ENCODE peak calls at places on chromosomes 16 and 17, in ten cellular contexts. U, J, B, L, K, Q, F, I, P and C are unnamed samples.

GRCh38 chr17:46818929-46819859 is 702 bp upstream of the WNT3 start:
- DNase-seq in U (no peak), J (no peak), B (no peak), L (no peak), K (peak; percentile 49), Q (no peak), F (no peak), I (no peak), P (no peak), C (no peak)

GRCh38 chr16:28863929-28864886 is 565 bp downstream of the SH2B1 start:
- DNase-seq in U (no peak), J (peak; percentile 73), B (no peak), L (no peak), K (no peak), Q (peak; percentile 43), F (no peak), I (no peak), P (peak; percentile 45), C (no peak)

GRCh38 chr17:46772879-46773620 is 45.4 kb downstream of the WNT3 start:
- DNase-seq in U (no peak), J (no peak), B (no peak), L (no peak), K (peak; percentile 33), Q (no peak), F (no peak), I (no peak), P (no peak), C (no peak)

GRCh38 chr17:17722081-17722905 is 41.0 kb downstream of the RAI1 start:
- DNase-seq in U (no peak), J (no peak), B (no peak), L (peak; percentile 10), K (no peak), Q (no peak), F (no peak), I (no peak), P (no peak), C (no peak)

GRCh38 chr16:66486773-66487579 is 59.9 kb downstream of the BEAN1 start:
- DNase-seq in U (no peak), J (no peak), B (no peak), L (no peak), K (no peak), Q (no peak), F (no peak), I (peak; percentile 82), P (peak; percentile 20), C (no peak)

GRCh38 chr16:88329726-88330700 is 52.7 kb upstream of the ZNF469 start:
- DNase-seq in U (no peak), J (no peak), B (no peak), L (no peak), K (no peak), Q (no peak), F (no peak), I (no peak), P (no peak), C (no peak)

GRCh38 chr17:30161601-30162000 is 45.0 kb downstream of the NSRP1 start:
- DNase-seq in U (no peak), J (no peak), B (no peak), L (no peak), K (no peak), Q (no peak), F (no peak), I (no peak), P (no peak), C (no peak)

GRCh38 chr17:47066841-47067682 is 88.0 kb upstream of the RPRML start:
- DNase-seq in U (peak; percentile 70), J (peak; percentile 81), B (peak; percentile 76), L (peak; percentile 67), K (peak; percentile 84), Q (peak; percentile 83), F (peak; percentile 83), I (peak; percentile 86), P (peak; percentile 71), C (peak; percentile 71)

GRCh38 chr16:31073823-31074072 is 292 bp downstream of the ZNF668 start:
- DNase-seq in U (no peak), J (no peak), B (no peak), L (no peak), K (no peak), Q (no peak), F (no peak), I (no peak), P (no peak), C (no peak)

GRCh38 chr16:11250091-11250785 is 5.8 kb downstream of the SOCS1 start:
- DNase-seq in U (no peak), J (no peak), B (no peak), L (no peak), K (no peak), Q (no peak), F (no peak), I (no peak), P (no peak), C (no peak)

GRCh38 chr17:30363715-30364202 is 15.0 kb upstream of the CPD start:
- DNase-seq in U (peak; percentile 25), J (no peak), B (peak; percentile 66), L (peak; percentile 64), K (no peak), Q (peak; percentile 61), F (no peak), I (no peak), P (no peak), C (no peak)

GRCh38 chr16:1308036-1308976 is 1.1 kb upstream of the UBE2I start:
- DNase-seq in U (no peak), J (no peak), B (no peak), L (no peak), K (no peak), Q (no peak), F (peak; percentile 36), I (no peak), P (no peak), C (no peak)

GRCh38 chr16:7304257-7304656 is 28.4 kb upstream of the RBFOX1 start:
- DNase-seq in U (no peak), J (no peak), B (no peak), L (no peak), K (no peak), Q (no peak), F (no peak), I (no peak), P (no peak), C (no peak)

GRCh38 chr17:74351552-74352210 is 10.0 kb downstream of the BTBD17 start:
- DNase-seq in U (no peak), J (no peak), B (no peak), L (no peak), K (no peak), Q (no peak), F (no peak), I (no peak), P (no peak), C (no peak)

GRCh38 chr16:75340715-75341500 is 89.5 kb upstream of the BCAR1 start:
- DNase-seq in U (no peak), J (no peak), B (no peak), L (no peak), K (no peak), Q (no peak), F (no peak), I (no peak), P (no peak), C (no peak)

GRCh38 chr17:70535986-70536385 is 366.7 kb downstream of the KCNJ2 start:
- DNase-seq in U (no peak), J (no peak), B (no peak), L (no peak), K (no peak), Q (no peak), F (no peak), I (no peak), P (no peak), C (no peak)

GRCh38 chr17:79090503-79091372 is 16.1 kb downstream of the ENGASE start:
- DNase-seq in U (no peak), J (no peak), B (no peak), L (no peak), K (no peak), Q (no peak), F (no peak), I (no peak), P (peak; percentile 44), C (no peak)

GRCh38 chr16:11100239-11100750 is 155.7 kb downstream of the SOCS1 start:
- DNase-seq in U (no peak), J (no peak), B (no peak), L (no peak), K (no peak), Q (no peak), F (no peak), I (peak; percentile 81), P (peak; percentile 81), C (no peak)

DNA sequence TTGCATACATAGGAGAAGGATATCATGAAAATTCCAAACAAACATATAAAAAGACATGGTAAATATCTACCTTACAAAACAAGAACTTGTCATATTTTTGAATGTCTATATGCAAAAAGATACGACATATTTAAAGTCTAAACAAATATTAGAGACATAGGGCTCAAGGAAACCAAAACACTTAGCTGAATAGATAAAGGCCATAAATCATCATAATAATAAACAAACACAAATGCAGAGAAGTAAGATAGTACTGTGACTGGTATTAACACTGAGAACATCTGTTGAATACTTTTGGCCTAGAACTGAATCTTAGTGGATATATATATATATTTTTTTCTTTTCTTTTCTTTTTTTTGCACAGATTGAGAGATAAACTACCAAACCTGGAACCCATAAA is 435.8 kb downstream of the KCNJ18 start:
- DNase-seq in U (no peak), J (no peak), B (no peak), L (no peak), K (no peak), Q (no peak), F (no peak), I (no peak), P (no peak), C (no peak)
- H3K9me3 ChIP-seq in U (peaks cover 18% of the 10 kb centered on the region), J (no peaks in the 10 kb centered on the region), B (peaks cover 4% of the 10 kb centered on the region), L (peaks cover 12% of the 10 kb centered on the region), K (no peaks in the 10 kb centered on the region), Q (peaks cover 9% of the 10 kb centered on the region), F (peaks cover 2% of the 10 kb centered on the region), I (no peaks in the 10 kb centered on the region), P (peaks cover 3% of the 10 kb centered on the region), C (no peaks in the 10 kb centered on the region)

GRCh38 chr17:53017227-53017626 is 805.5 kb upstream of the KIF2B start:
- DNase-seq in U (no peak), J (no peak), B (no peak), L (no peak), K (no peak), Q (no peak), F (no peak), I (no peak), P (no peak), C (no peak)
- H3K9me3 ChIP-seq in U (no peaks in the 10 kb centered on the region), J (no peaks in the 10 kb centered on the region), B (no peaks in the 10 kb centered on the region), L (no peaks in the 10 kb centered on the region), K (no peaks in the 10 kb centered on the region), Q (no peaks in the 10 kb centered on the region), F (no peaks in the 10 kb centered on the region), I (no peaks in the 10 kb centered on the region), P (no peaks in the 10 kb centered on the region), C (no peaks in the 10 kb centered on the region)

DNA sequence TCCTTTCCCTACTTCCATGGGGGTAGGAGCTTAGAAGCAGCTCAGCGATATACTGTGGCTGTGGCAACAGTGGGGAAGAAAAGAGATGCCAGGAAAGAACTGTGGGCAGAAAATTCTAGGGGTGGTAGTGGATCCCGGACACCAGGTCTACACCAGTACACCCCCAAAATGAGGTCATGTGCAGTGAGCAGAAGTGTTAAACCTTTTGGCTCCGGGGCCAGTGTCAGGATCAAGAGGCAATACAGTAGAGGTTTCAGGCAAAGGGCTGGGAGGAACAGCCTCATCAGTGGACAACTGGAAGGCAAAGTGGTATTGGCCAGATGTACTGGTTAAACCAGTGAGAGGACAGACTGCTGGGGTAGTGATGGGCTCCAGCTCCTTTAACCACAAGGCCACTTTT is 163.1 kb upstream of the CCL2 start:
- DNase-seq in U (no peak), J (no peak), B (no peak), L (no peak), K (no peak), Q (no peak), F (no peak), I (no peak), P (no peak), C (no peak)
- H3K9me3 ChIP-seq in U (no peaks in the 10 kb centered on the region), J (no peaks in the 10 kb centered on the region), B (no peaks in the 10 kb centered on the region), L (no peaks in the 10 kb centered on the region), K (no peaks in the 10 kb centered on the region), Q (no peaks in the 10 kb centered on the region), F (no peaks in the 10 kb centered on the region), I (no peaks in the 10 kb centered on the region), P (no peaks in the 10 kb centered on the region), C (no peaks in the 10 kb centered on the region)

GRCh38 chr17:27106347-27106981 is 187.4 kb upstream of the WSB1 start:
- DNase-seq in U (no peak), J (no peak), B (no peak), L (no peak), K (no peak), Q (no peak), F (no peak), I (no peak), P (no peak), C (no peak)
- H3K9me3 ChIP-seq in U (no peaks in the 10 kb centered on the region), J (no peaks in the 10 kb centered on the region), B (no peaks in the 10 kb centered on the region), L (no peaks in the 10 kb centered on the region), K (no peaks in the 10 kb centered on the region), Q (no peaks in the 10 kb centered on the region), F (no peaks in the 10 kb centered on the region), I (no peaks in the 10 kb centered on the region), P (no peaks in the 10 kb centered on the region), C (no peaks in the 10 kb centered on the region)